ENCODE peak calls at places on chromosomes 4 and X, in four cellular contexts. F is transverse colon, B is stomach, H is K562. Q is an unnamed sample.

GRCh38 chr4:7698586-7698985 is 241.1 kb downstream of the AFAP1 start:
- DNase-seq in F (no peak), B (no peak), H (no peak), Q (no peak)

GRCh38 chrX:120311632-120312000 is 355 bp upstream of the TMEM255A start:
- DNase-seq in F (no peak), B (no peak), H (no peak), Q (no peak)

GRCh38 chr4:48944252-48944651 is 37.7 kb upstream of the OCIAD2 start:
- DNase-seq in F (peak; percentile 33), B (peak; percentile 59), H (peak; percentile 13), Q (peak; percentile 77)

GRCh38 chr4:16070203-16070602 is 13.6 kb downstream of the PROM1 start:
- DNase-seq in F (no peak), B (no peak), H (no peak), Q (no peak)

GRCh38 chrX:123803331-123803983 is 56.4 kb upstream of the XIAP start:
- DNase-seq in F (no peak), B (no peak), H (peak; percentile 72), Q (no peak)

GRCh38 chr4:112448211-112448745 is 67.7 kb downstream of the NEUROG2 start:
- DNase-seq in F (no peak), B (no peak), H (no peak), Q (no peak)

GRCh38 chr4:103673983-103674382 is 45.8 kb downstream of the TACR3 start:
- DNase-seq in F (no peak), B (no peak), H (no peak), Q (no peak)

GRCh38 chrX:16934212-16934611 is 12.2 kb upstream of the REPS2 start:
- DNase-seq in F (no peak), B (no peak), H (no peak), Q (no peak)

GRCh38 chrX:23662853-23663252 is 4.4 kb upstream of the PRDX4 start:
- DNase-seq in F (no peak), B (no peak), H (no peak), Q (no peak)

GRCh38 chrX:136754641-136755040 is 26.1 kb downstream of the ARHGEF6 start:
- DNase-seq in F (no peak), B (no peak), H (no peak), Q (no peak)

GRCh38 chrX:50779694-50780093 is 34.3 kb downstream of the SHROOM4 start:
- DNase-seq in F (no peak), B (no peak), H (no peak), Q (no peak)
- TF ChIP-seq POLR2A in F (no peak), B (no peak), H (no peak), Q (no peak)

GRCh38 chr4:176508780-176509331 is 189.1 kb downstream of the SPCS3 start:
- DNase-seq in F (no peak), B (no peak), H (no peak), Q (no peak)

DNA sequence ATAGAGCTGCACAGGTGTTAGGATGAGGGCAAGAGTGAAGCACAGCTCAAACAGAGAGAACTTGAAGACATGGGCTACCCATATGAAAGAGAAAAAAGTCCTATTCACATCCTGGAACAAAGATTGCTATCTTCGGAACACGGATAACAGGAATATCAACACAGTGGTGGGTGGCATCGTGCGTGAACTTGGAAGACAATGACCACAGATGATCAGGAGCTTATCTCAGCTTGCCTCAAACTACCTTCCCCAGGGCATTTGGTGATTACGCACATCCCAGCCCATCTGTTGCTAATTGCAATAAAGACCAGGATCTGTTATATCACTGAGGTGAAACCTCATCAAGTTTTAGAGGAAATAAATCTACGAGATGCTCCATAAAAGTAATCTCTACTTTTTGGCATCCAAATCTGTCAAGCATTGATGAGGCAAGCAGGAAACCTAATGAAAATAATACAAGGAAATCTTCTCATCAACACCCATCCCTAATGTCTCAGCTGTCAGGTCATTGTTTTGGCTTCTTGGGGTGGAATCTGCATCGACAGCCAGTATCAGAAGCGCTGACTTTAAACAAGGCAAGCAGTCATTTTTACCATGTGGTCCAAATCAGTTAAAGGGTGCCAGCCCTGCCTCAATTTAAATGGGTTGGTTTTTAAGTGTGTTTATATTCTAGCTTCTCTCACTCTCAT is 188.2 kb downstream of the SPCS3 start:
- DNase-seq in F (no peak), B (no peak), H (no peak), Q (no peak)
- TF ChIP-seq CTCF in F (no peak), B (no peak), H (no peak), Q (no peak)

GRCh38 chr4:110614981-110615365 is 7.9 kb downstream of the PITX2 start:
- DNase-seq in F (no peak), B (no peak), H (no peak), Q (no peak)
- H3K27me3 ChIP-seq in F (peaks cover 100% of the 10 kb centered on the region), B (peaks cover 25% of the 10 kb centered on the region), H (peaks cover 61% of the 10 kb centered on the region), Q (peaks cover 79% of the 10 kb centered on the region)

GRCh38 chr4:84753318-84753972 is 170.5 kb downstream of the CDS1 start:
- DNase-seq in F (no peak), B (no peak), H (no peak), Q (no peak)

GRCh38 chr4:84750260-84750955 is 167.5 kb downstream of the CDS1 start:
- DNase-seq in F (no peak), B (no peak), H (peak; percentile 40), Q (peak; percentile 24)

GRCh38 chr4:84750956-84751275 is 168.0 kb downstream of the CDS1 start:
- DNase-seq in F (no peak), B (no peak), H (no peak), Q (no peak)

DNA sequence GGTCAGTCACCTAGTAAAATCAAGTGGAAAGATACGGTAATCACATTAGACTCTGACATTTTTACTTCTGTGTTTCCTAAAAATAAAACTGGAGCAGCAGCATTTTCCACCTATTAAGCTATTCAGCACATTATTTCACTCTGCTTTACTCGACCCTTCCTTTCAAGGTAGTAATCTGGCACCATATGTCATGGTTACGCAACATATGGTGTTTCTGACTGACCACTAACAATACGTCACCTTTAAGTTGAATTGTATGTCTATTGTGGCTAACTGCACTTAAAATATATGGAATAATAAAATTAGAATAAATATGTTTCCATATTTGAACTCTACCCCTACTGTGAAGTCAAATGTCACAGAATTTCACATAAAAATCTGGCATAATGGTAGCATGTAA is 168.8 kb downstream of the CDS1 start:
- DNase-seq in F (no peak), B (no peak), H (no peak), Q (no peak)
- TF ChIP-seq POLR2A in F (no peak), B (no peak), H (no peak), Q (no peak)

Q was measured in thyroid gland.